ENCODE peak calls at places on chromosome 9, in nine cellular contexts. One of them, this sample, is unnamed.

GRCh38 chr9:76654575-76654974 is 109.7 kb upstream of the PCA3 start:
- DNase-seq in activated CD4-positive, alpha-beta T cell treated with anti-CD3 and anti-CD28 coated beads, Interleukin-2, amount 10 ng/mL, durations not matched to agents 7 days and 5 days: no peak
- DNase-seq in stimulated activated CD8-positive, alpha-beta memory T cell treated with anti-CD3 and anti-CD28 coated beads, Interleukin-15, amount 100 ng/mL, for 24 hours: no peak
- DNase-seq in activated naive CD4-positive, alpha-beta T cell treated with anti-CD3 and anti-CD28 coated beads, Interleukin-2, amount 50 U/mL, for 16 hours: no peak
- DNase-seq in NCI-H1694: no peak
- DNase-seq in iris pigment epithelial cell: peak; percentile 98
- DNase-seq in SJCRH30: no peak
- DNase-seq in endothelial cell: no peak
- DNase-seq in GM12891: no peak
- DNase-seq in this sample: no peak

GRCh38 chr9:86281577-86282076 is 711 bp downstream of the ISCA1 start:
- DNase-seq in activated CD4-positive, alpha-beta T cell treated with anti-CD3 and anti-CD28 coated beads, Interleukin-2, amount 10 ng/mL, durations not matched to agents 7 days and 5 days: no peak
- DNase-seq in stimulated activated CD8-positive, alpha-beta memory T cell treated with anti-CD3 and anti-CD28 coated beads, Interleukin-15, amount 100 ng/mL, for 24 hours: no peak
- DNase-seq in activated naive CD4-positive, alpha-beta T cell treated with anti-CD3 and anti-CD28 coated beads, Interleukin-2, amount 50 U/mL, for 16 hours: no peak
- DNase-seq in NCI-H1694: no peak
- DNase-seq in iris pigment epithelial cell: no peak
- DNase-seq in SJCRH30: no peak
- DNase-seq in endothelial cell: no peak
- DNase-seq in GM12891: no peak
- DNase-seq in this sample: no peak

GRCh38 chr9:123642291-123643278 is 286.6 kb downstream of the CRB2 start:
- DNase-seq in activated CD4-positive, alpha-beta T cell treated with anti-CD3 and anti-CD28 coated beads, Interleukin-2, amount 10 ng/mL, durations not matched to agents 7 days and 5 days: no peak
- DNase-seq in stimulated activated CD8-positive, alpha-beta memory T cell treated with anti-CD3 and anti-CD28 coated beads, Interleukin-15, amount 100 ng/mL, for 24 hours: no peak
- DNase-seq in activated naive CD4-positive, alpha-beta T cell treated with anti-CD3 and anti-CD28 coated beads, Interleukin-2, amount 50 U/mL, for 16 hours: no peak
- DNase-seq in NCI-H1694: peak; percentile 30
- DNase-seq in iris pigment epithelial cell: peak; percentile 68
- DNase-seq in SJCRH30: peak; percentile 18
- DNase-seq in endothelial cell: no peak
- DNase-seq in GM12891: no peak
- DNase-seq in this sample: peak; percentile 72

GRCh38 chr9:136806631-136807201 is 1.0 kb upstream of the RABL6 start:
- DNase-seq in activated CD4-positive, alpha-beta T cell treated with anti-CD3 and anti-CD28 coated beads, Interleukin-2, amount 10 ng/mL, durations not matched to agents 7 days and 5 days: no peak
- DNase-seq in stimulated activated CD8-positive, alpha-beta memory T cell treated with anti-CD3 and anti-CD28 coated beads, Interleukin-15, amount 100 ng/mL, for 24 hours: no peak
- DNase-seq in activated naive CD4-positive, alpha-beta T cell treated with anti-CD3 and anti-CD28 coated beads, Interleukin-2, amount 50 U/mL, for 16 hours: no peak
- DNase-seq in NCI-H1694: no peak
- DNase-seq in iris pigment epithelial cell: no peak
- DNase-seq in SJCRH30: no peak
- DNase-seq in endothelial cell: no peak
- DNase-seq in GM12891: peak; percentile 7
- DNase-seq in this sample: no peak

GRCh38 chr9:89676281-89676680 is 71.5 kb downstream of the GADD45G start:
- DNase-seq in activated CD4-positive, alpha-beta T cell treated with anti-CD3 and anti-CD28 coated beads, Interleukin-2, amount 10 ng/mL, durations not matched to agents 7 days and 5 days: no peak
- DNase-seq in stimulated activated CD8-positive, alpha-beta memory T cell treated with anti-CD3 and anti-CD28 coated beads, Interleukin-15, amount 100 ng/mL, for 24 hours: no peak
- DNase-seq in activated naive CD4-positive, alpha-beta T cell treated with anti-CD3 and anti-CD28 coated beads, Interleukin-2, amount 50 U/mL, for 16 hours: no peak
- DNase-seq in NCI-H1694: no peak
- DNase-seq in iris pigment epithelial cell: no peak
- DNase-seq in SJCRH30: peak; percentile 27
- DNase-seq in endothelial cell: no peak
- DNase-seq in GM12891: no peak
- DNase-seq in this sample: peak; percentile 70

GRCh38 chr9:128034821-128035764 is 32.0 kb downstream of the NAIF1 start:
- DNase-seq in activated CD4-positive, alpha-beta T cell treated with anti-CD3 and anti-CD28 coated beads, Interleukin-2, amount 10 ng/mL, durations not matched to agents 7 days and 5 days: peak; percentile 81
- DNase-seq in stimulated activated CD8-positive, alpha-beta memory T cell treated with anti-CD3 and anti-CD28 coated beads, Interleukin-15, amount 100 ng/mL, for 24 hours: no peak
- DNase-seq in activated naive CD4-positive, alpha-beta T cell treated with anti-CD3 and anti-CD28 coated beads, Interleukin-2, amount 50 U/mL, for 16 hours: peak; percentile 60
- DNase-seq in NCI-H1694: peak; percentile 71
- DNase-seq in iris pigment epithelial cell: peak; percentile 69
- DNase-seq in SJCRH30: peak; percentile 91
- DNase-seq in endothelial cell: peak; percentile 73
- DNase-seq in GM12891: peak; percentile 46
- DNase-seq in this sample: peak; percentile 73

GRCh38 chr9:87725900-87726709 is at the start of gene CTSL:
- DNase-seq in activated CD4-positive, alpha-beta T cell treated with anti-CD3 and anti-CD28 coated beads, Interleukin-2, amount 10 ng/mL, durations not matched to agents 7 days and 5 days: peak; percentile 53
- DNase-seq in stimulated activated CD8-positive, alpha-beta memory T cell treated with anti-CD3 and anti-CD28 coated beads, Interleukin-15, amount 100 ng/mL, for 24 hours: no peak
- DNase-seq in activated naive CD4-positive, alpha-beta T cell treated with anti-CD3 and anti-CD28 coated beads, Interleukin-2, amount 50 U/mL, for 16 hours: peak; percentile 65
- DNase-seq in NCI-H1694: no peak
- DNase-seq in iris pigment epithelial cell: peak; percentile 77
- DNase-seq in SJCRH30: peak; percentile 77
- DNase-seq in endothelial cell: peak; percentile 78
- DNase-seq in GM12891: no peak
- DNase-seq in this sample: peak; percentile 94

GRCh38 chr9:134327671-134328231 is 1.5 kb downstream of the RXRA start:
- DNase-seq in activated CD4-positive, alpha-beta T cell treated with anti-CD3 and anti-CD28 coated beads, Interleukin-2, amount 10 ng/mL, durations not matched to agents 7 days and 5 days: no peak
- DNase-seq in stimulated activated CD8-positive, alpha-beta memory T cell treated with anti-CD3 and anti-CD28 coated beads, Interleukin-15, amount 100 ng/mL, for 24 hours: no peak
- DNase-seq in activated naive CD4-positive, alpha-beta T cell treated with anti-CD3 and anti-CD28 coated beads, Interleukin-2, amount 50 U/mL, for 16 hours: no peak
- DNase-seq in NCI-H1694: no peak
- DNase-seq in iris pigment epithelial cell: no peak
- DNase-seq in SJCRH30: no peak
- DNase-seq in endothelial cell: no peak
- DNase-seq in GM12891: no peak
- DNase-seq in this sample: no peak

This sample was measured in retina.